ENCODE peak calls at places on chromosomes 13 and 19, in ten cellular contexts. H is adrenal gland, X is upper lobe of right lung, L is prostate gland, P is HFF-Myc, W is omental fat pad, D is AG04450, B is neural crest cell, U is pancreas, I is Calu3. G is an unnamed sample.

GRCh38 chr13:96650301-96650886 is 343.9 kb downstream of the OXGR1 start:
- DNase-seq in H (no peak), X (no peak), L (no peak), P (no peak), W (no peak), D (no peak), B (no peak), U (no peak), I (no peak), G (no peak)

GRCh38 chr19:33260628-33261418 is 35.2 kb upstream of the SLC7A10 start:
- DNase-seq in H (no peak), X (peak), L (no peak), P (no peak), W (no peak), D (no peak), B (no peak), U (no peak), I (no peak), G (no peak)

GRCh38 chr19:28793391-28794168 is 419.4 kb downstream of the UQCRFS1 start:
- DNase-seq in H (no peak), X (no peak), L (no peak), P (no peak), W (no peak), D (no peak), B (peak), U (peak), I (no peak), G (no peak)

GRCh38 chr19:17946965-17947784 is 14.4 kb downstream of the CCDC124 start:
- DNase-seq in H (no peak), X (no peak), L (no peak), P (no peak), W (no peak), D (no peak), B (peak), U (peak), I (no peak), G (no peak)

GRCh38 chr13:92510416-92510815 is 716.2 kb upstream of the GPC6 start:
- DNase-seq in H (no peak), X (no peak), L (no peak), P (no peak), W (no peak), D (peak), B (no peak), U (no peak), I (no peak), G (no peak)

GRCh38 chr13:27022571-27023311 is 148.9 kb downstream of the USP12 start:
- DNase-seq in H (peak), X (no peak), L (peak), P (no peak), W (no peak), D (peak), B (no peak), U (no peak), I (peak), G (no peak)

GRCh38 chr13:20188649-20189553 is 3.8 kb downstream of the GJB2 start:
- DNase-seq in H (no peak), X (peak), L (no peak), P (no peak), W (no peak), D (no peak), B (no peak), U (no peak), I (no peak), G (no peak)

GRCh38 chr13:78012046-78012445 is 93.4 kb upstream of the EDNRB start:
- DNase-seq in H (no peak), X (no peak), L (no peak), P (no peak), W (no peak), D (no peak), B (no peak), U (no peak), I (no peak), G (no peak)

GRCh38 chr19:29764322-29764721 is 47.5 kb upstream of the CCNE1 start:
- DNase-seq in H (no peak), X (no peak), L (no peak), P (no peak), W (no peak), D (no peak), B (no peak), U (no peak), I (no peak), G (no peak)

GRCh38 chr19:17811103-17811502 is 10.2 kb downstream of the INSL3 start:
- DNase-seq in H (no peak), X (no peak), L (no peak), P (no peak), W (no peak), D (no peak), B (no peak), U (no peak), I (no peak), G (no peak)

GRCh38 chr13:74661851-74662250 is 527.6 kb upstream of the KLF12 start:
- DNase-seq in H (no peak), X (no peak), L (no peak), P (no peak), W (no peak), D (no peak), B (no peak), U (no peak), I (no peak), G (no peak)

GRCh38 chr13:95300625-95301134 is 571 bp downstream of the ABCC4 start:
- DNase-seq in H (no peak), X (peak), L (peak), P (peak), W (no peak), D (peak), B (peak), U (peak), I (peak), G (peak)

GRCh38 chr19:44912854-44913253 is 1.6 kb upstream of the APOC1 start:
- DNase-seq in H (peak), X (peak), L (no peak), P (no peak), W (no peak), D (no peak), B (no peak), U (no peak), I (no peak), G (no peak)

DNA sequence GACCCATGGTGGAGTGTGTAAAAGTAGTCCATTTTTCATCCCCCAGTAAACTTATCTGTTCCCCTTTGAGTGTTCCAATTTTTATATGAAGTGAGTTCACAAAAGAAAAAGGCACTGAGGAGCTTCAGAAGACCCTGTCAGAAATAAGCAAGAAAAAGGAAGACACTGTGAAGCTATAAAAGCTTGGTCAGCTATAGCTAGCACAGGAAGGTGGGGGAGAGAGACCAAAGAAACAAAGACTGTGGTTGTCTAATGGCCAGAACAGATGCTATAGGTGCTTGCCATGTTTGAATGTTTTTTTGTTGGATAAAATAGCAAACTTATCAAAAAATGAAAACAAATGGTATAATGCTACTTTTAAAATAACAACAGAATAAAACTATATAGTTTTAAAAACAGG is 46.5 kb downstream of the RCBTB2 start:
- DNase-seq in H (no peak), X (no peak), L (no peak), P (no peak), W (no peak), D (no peak), B (no peak), U (no peak), I (no peak), G (no peak)
- TF ChIP-seq CTCF in H (no peak), X (no peak), L (no peak), P (no peak), W (no peak), D (no peak), B (no peak), U (no peak), I (no peak), G (no peak)

GRCh38 chr19:15702590-15702930 is 25.3 kb upstream of the OR10H2 start:
- DNase-seq in H (peak), X (peak), L (peak), P (peak), W (peak), D (no peak), B (no peak), U (peak), I (peak), G (no peak)
- TF ChIP-seq CTCF in H (no peak), X (no peak), L (no peak), P (no peak), W (no peak), D (no peak), B (no peak), U (no peak), I (no peak), G (peak)

GRCh38 chr19:41541990-41542584 is 33.9 kb upstream of the CEACAM21 start:
- DNase-seq in H (peak), X (peak), L (no peak), P (no peak), W (peak), D (no peak), B (peak), U (no peak), I (peak), G (no peak)

GRCh38 chr19:41545547-41545946 is 30.4 kb upstream of the CEACAM21 start:
- DNase-seq in H (no peak), X (no peak), L (no peak), P (no peak), W (no peak), D (no peak), B (no peak), U (no peak), I (no peak), G (no peak)

GRCh38 chr19:41546386-41546789 is 29.6 kb upstream of the CEACAM21 start:
- DNase-seq in H (no peak), X (no peak), L (no peak), P (no peak), W (no peak), D (no peak), B (no peak), U (no peak), I (no peak), G (no peak)

GRCh38 chr19:41542622-41543021 is 33.3 kb upstream of the CEACAM21 start:
- DNase-seq in H (no peak), X (no peak), L (no peak), P (no peak), W (no peak), D (no peak), B (no peak), U (no peak), I (no peak), G (no peak)

DNA sequence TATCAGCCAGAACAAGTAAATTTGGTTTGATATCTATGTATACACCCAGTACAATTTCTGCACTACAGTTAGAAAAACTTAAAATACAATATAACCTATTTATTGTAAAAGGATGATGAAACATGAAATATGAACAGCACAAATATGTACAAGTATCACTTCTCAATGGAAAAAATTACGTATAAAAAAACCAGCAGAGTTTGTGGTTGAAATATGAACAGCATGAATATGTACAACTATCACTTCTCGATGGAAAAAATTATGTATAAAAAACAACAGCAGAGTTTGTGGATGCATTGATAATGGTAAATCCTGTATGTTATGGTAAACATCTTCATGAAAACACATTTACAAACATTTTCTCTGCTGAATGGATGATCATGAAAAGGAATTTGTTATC is 32.4 kb upstream of the CEACAM21 start:
- DNase-seq in H (no peak), X (no peak), L (no peak), P (no peak), W (no peak), D (no peak), B (no peak), U (no peak), I (no peak), G (no peak)
- TF ChIP-seq CTCF in H (no peak), X (no peak), L (no peak), P (no peak), W (no peak), D (no peak), B (no peak), U (no peak), I (no peak), G (no peak)

GRCh38 chr13:32340917-32341316 is 25.6 kb downstream of the BRCA2 start:
- DNase-seq in H (no peak), X (no peak), L (no peak), P (no peak), W (no peak), D (no peak), B (no peak), U (no peak), I (no peak), G (no peak)
- TF ChIP-seq CTCF in H (no peak), X (no peak), L (no peak), P (no peak), W (no peak), D (no peak), B (no peak), U (no peak), I (no peak), G (no peak)

DNA sequence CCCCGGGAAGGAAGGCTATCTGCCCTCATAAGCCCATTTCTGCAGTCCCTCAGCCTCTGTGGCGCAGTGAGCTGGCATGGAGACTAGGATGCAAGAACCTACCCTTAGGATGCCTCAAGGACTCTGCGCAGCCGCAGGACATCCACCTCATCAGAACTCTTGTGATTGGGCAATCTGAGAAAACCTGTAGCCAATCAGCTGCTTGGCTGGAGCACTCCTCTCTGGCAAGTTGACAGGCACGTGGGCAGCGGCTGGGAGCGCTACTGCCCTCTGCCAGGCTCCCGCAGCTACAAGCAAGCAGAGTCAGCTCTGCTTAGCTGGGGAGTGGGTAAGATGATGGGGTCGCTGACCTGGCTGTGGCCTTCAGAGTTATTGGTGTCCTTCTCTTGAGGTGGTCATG is 1.5 kb upstream of the ECSIT start:
- DNase-seq in H (peak), X (peak), L (peak), P (peak), W (no peak), D (peak), B (peak), U (peak), I (peak), G (peak)
- TF ChIP-seq CTCF in H (peak), X (no peak), L (peak), P (peak), W (no peak), D (peak), B (peak), U (no peak), I (no peak), G (peak)

GRCh38 chr13:28680541-28680940 is 21.6 kb downstream of the POMP start:
- DNase-seq in H (no peak), X (no peak), L (no peak), P (no peak), W (no peak), D (no peak), B (no peak), U (no peak), I (no peak), G (no peak)

GRCh38 chr13:28678809-28679208 is 19.9 kb downstream of the POMP start:
- DNase-seq in H (no peak), X (no peak), L (no peak), P (no peak), W (no peak), D (no peak), B (no peak), U (no peak), I (no peak), G (no peak)

GRCh38 chr13:28685114-28685513 is 26.2 kb downstream of the POMP start:
- DNase-seq in H (no peak), X (peak), L (no peak), P (no peak), W (no peak), D (no peak), B (no peak), U (no peak), I (no peak), G (no peak)

GRCh38 chr13:28684257-28684656 is 25.3 kb downstream of the POMP start:
- DNase-seq in H (no peak), X (peak), L (no peak), P (no peak), W (no peak), D (no peak), B (no peak), U (no peak), I (no peak), G (no peak)

GRCh38 chr13:28679628-28680027 is 20.7 kb downstream of the POMP start:
- DNase-seq in H (no peak), X (no peak), L (no peak), P (no peak), W (no peak), D (no peak), B (no peak), U (no peak), I (no peak), G (no peak)
- TF ChIP-seq CTCF in H (peak), X (peak), L (peak), P (peak), W (no peak), D (peak), B (peak), U (peak), I (no peak), G (peak)

DNA sequence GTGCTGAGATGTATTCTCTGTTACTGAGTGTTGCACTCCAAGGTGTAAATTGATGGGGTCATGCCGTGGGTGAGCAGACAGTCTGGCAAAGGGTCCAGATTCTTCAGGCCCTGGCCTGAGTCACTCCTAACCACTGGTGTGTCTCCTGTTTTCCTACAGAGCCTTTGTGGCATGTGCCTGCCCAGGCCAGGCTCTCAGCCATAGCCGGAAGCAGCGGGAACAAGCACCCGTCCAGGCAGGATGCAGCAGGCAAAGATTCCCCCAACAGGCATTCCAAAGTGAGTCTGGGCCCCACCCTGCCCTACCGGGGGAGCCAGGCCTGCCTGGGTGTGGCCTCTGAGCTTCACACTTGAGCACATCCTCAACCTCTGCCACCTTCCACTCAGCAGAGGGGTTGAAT is 61.9 kb downstream of the DPF1 start:
- DNase-seq in H (no peak), X (no peak), L (no peak), P (no peak), W (no peak), D (no peak), B (no peak), U (no peak), I (no peak), G (no peak)
- TF ChIP-seq CTCF in H (no peak), X (no peak), L (no peak), P (no peak), W (no peak), D (no peak), B (no peak), U (no peak), I (no peak), G (no peak)